ENCODE peak calls at places on chromosomes 13 and 19, in eight cellular contexts. W, U, K, Q, S, J, N and E are unnamed samples.

GRCh38 chr19:49157445-49158224 is at the start of gene TRPM4:
- DNase-seq in W (peak; percentile 95), U (peak; percentile 96), K (peak; percentile 61), Q (peak; percentile 93), S (no peak), J (peak; percentile 96), N (peak; percentile 92), E (peak; percentile 95)

GRCh38 chr19:23512151-23512925 is 117.1 kb upstream of the ZNF91 start:
- DNase-seq in W (no peak), U (no peak), K (no peak), Q (no peak), S (no peak), J (peak; percentile 51), N (no peak), E (no peak)

GRCh38 chr13:64078025-64078424 is 2662.4 kb upstream of the PCDH20 start:
- DNase-seq in W (no peak), U (no peak), K (peak; percentile 72), Q (no peak), S (no peak), J (no peak), N (no peak), E (no peak)

GRCh38 chr13:73536865-73537264 is 478.1 kb downstream of the KLF5 start:
- DNase-seq in W (no peak), U (no peak), K (no peak), Q (no peak), S (no peak), J (no peak), N (no peak), E (no peak)

GRCh38 chr13:97107815-97108534 is 113.7 kb upstream of the OXGR1 start:
- DNase-seq in W (no peak), U (no peak), K (no peak), Q (no peak), S (no peak), J (no peak), N (no peak), E (no peak)

GRCh38 chr13:72666391-72666790 is 61.0 kb downstream of the MZT1 start:
- DNase-seq in W (no peak), U (no peak), K (no peak), Q (no peak), S (no peak), J (no peak), N (no peak), E (no peak)

GRCh38 chr13:35500071-35500595 is 23.6 kb upstream of the MAB21L1 start:
- DNase-seq in W (no peak), U (no peak), K (no peak), Q (no peak), S (no peak), J (no peak), N (no peak), E (no peak)

GRCh38 chr13:44051405-44051804 is 171.7 kb downstream of the LACC1 start:
- DNase-seq in W (no peak), U (no peak), K (no peak), Q (no peak), S (no peak), J (no peak), N (no peak), E (no peak)

GRCh38 chr13:102555914-102556553 is 40.8 kb upstream of the TPP2 start:
- DNase-seq in W (no peak), U (no peak), K (peak; percentile 18), Q (no peak), S (no peak), J (no peak), N (no peak), E (no peak)

GRCh38 chr19:13051581-13052165 is 51.0 kb downstream of the LYL1 start:
- DNase-seq in W (no peak), U (peak; percentile 88), K (peak; percentile 54), Q (peak; percentile 85), S (no peak), J (peak; percentile 92), N (peak; percentile 95), E (peak; percentile 76)

GRCh38 chr19:37979547-37980082 is 72.6 kb downstream of the SIPA1L3 start:
- DNase-seq in W (no peak), U (peak; percentile 67), K (peak; percentile 60), Q (no peak), S (peak; percentile 69), J (peak; percentile 84), N (no peak), E (peak; percentile 51)

GRCh38 chr19:10828981-10829821 is 6.8 kb downstream of the TMED1 start:
- DNase-seq in W (no peak), U (no peak), K (no peak), Q (no peak), S (no peak), J (peak; percentile 73), N (no peak), E (no peak)

DNA sequence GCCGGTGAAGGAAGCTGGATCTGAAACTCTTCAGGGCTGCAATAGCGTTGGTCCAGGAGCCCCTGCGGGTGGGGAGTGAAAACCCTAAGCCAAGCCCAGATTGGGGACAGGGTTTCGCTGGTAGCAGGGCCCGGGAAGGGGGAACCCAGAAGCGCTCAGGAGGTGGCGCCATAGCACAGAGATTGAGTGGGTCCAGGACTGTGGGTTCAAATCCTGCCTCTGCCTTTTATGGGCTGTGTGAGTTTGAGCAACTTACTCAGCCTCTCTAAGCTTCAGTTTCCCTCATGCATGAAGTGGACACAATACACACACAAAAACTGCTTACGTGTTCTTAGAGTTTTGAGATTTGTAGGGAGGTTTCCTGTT is 8.3 kb upstream of the SYCN start:
- DNase-seq in W (no peak), U (peak; percentile 59), K (no peak), Q (no peak), S (peak; percentile 2), J (no peak), N (peak; percentile 51), E (peak; percentile 26)
- TF ChIP-seq EP300 in W (no peak), U (no peak), K (no peak), Q (no peak), S (no peak), J (no peak), N (no peak), E (no peak)

DNA sequence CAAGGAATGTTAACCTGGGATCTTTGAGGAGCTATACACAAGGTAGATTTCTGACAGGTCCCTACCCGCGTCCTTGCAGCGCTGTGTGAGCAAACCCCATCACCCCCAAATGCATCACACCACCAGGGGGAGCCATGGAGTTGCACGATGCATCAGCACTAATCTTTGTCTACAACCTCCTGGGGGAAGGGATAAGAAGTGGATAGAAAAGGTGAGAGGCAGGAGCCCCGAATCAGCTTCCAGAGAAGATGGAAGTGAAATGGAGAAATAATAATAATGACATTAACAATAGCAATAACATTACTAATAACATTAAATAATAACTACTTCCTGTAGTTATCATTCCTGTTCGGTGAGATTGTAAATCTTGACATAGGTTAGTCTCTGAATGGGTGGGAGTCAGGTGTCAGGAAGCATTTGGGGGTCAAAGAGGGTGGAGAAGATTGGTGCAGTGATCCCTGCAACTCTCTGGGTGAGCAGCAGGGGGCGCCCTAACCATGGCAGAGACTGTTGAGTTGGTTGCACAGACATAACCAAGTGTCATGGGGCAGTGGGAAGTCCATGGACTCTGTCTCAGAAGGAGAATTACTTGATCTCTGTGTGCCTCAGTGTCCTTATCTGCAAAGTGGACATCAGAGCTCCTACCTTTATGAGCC is 16.5 kb downstream of the SIGLEC7 start:
- DNase-seq in W (no peak), U (peak; percentile 55), K (peak; percentile 42), Q (no peak), S (no peak), J (no peak), N (peak; percentile 79), E (peak; percentile 56)
- TF ChIP-seq POLR2AphosphoS5 in W (no peak), U (no peak), K (no peak), Q (no peak), S (no peak), J (no peak), N (no peak), E (no peak)

GRCh38 chr13:99617474-99618255 is 116.4 kb downstream of the TM9SF2 start:
- DNase-seq in W (no peak), U (no peak), K (peak; percentile 33), Q (no peak), S (no peak), J (no peak), N (peak; percentile 20), E (peak; percentile 21)
- TF ChIP-seq EP300 in W (no peak), U (no peak), K (no peak), Q (no peak), S (no peak), J (no peak), N (no peak), E (no peak)

DNA sequence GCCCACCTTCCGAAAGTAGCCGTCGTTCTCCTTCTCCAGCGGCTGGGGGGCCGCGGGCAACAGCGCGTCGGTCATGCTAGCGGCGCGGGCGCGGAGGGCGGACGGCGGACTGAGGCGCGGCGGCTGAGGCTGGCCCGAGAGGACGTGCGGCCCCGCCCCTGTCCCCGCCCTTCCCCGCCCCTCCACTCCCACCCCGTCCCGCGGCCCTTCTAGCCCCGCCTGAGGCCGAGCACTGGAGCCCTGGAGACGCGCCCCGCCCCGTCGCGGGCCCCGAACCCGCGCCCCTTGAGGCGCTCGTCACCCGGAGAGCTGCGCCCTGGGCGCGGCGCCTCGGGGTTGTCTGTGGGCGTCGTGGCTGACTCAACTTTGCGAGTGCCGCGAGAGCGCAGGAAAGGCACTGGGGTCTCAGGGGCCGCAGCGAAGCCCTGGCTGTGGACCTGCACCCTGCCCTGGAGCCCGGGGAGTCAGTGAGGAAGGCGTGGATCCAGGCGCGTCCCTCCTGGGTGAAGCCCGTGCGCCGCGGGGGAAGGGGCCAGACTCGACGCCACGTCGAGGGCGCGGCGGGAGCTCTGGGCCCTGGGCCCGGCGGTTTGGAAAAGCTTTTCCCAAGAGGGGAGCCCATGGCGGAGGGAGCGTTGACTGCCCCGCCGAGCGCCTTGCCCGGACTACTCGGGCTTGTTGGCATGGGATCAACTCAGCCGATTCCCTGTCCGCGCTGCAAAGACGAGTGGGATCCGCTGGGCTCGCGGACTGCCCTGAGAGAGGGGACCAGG is at the start of gene RHPN2:
- DNase-seq in W (no peak), U (peak; percentile 81), K (peak; percentile 43), Q (peak; percentile 73), S (no peak), J (peak; percentile 93), N (peak; percentile 96), E (peak; percentile 87)
- TF ChIP-seq POLR2AphosphoS5 in W (no peak), U (peak; percentile 93), K (peak; percentile 67), Q (peak; percentile 20), S (no peak), J (peak; percentile 37), N (no peak), E (peak; percentile 56)

GRCh38 chr13:22081430-22081829 is 410.6 kb downstream of the FGF9 start:
- DNase-seq in W (no peak), U (no peak), K (no peak), Q (no peak), S (no peak), J (no peak), N (no peak), E (no peak)

GRCh38 chr13:22079961-22080360 is 409.1 kb downstream of the FGF9 start:
- DNase-seq in W (no peak), U (no peak), K (no peak), Q (no peak), S (no peak), J (no peak), N (no peak), E (no peak)

GRCh38 chr13:22082030-22082429 is 411.2 kb downstream of the FGF9 start:
- DNase-seq in W (no peak), U (no peak), K (peak; percentile 4), Q (no peak), S (no peak), J (no peak), N (no peak), E (no peak)

GRCh38 chr13:22082437-22083100 is 411.7 kb downstream of the FGF9 start:
- DNase-seq in W (no peak), U (no peak), K (no peak), Q (no peak), S (no peak), J (no peak), N (no peak), E (no peak)

GRCh38 chr13:22080832-22081231 is 410.0 kb downstream of the FGF9 start:
- DNase-seq in W (no peak), U (no peak), K (no peak), Q (no peak), S (no peak), J (no peak), N (no peak), E (no peak)
- TF ChIP-seq EP300 in W (no peak), U (no peak), K (no peak), Q (no peak), S (no peak), J (no peak), N (no peak), E (no peak)